ENCODE peak calls at places on chromosomes 13 and 19, in nine cellular contexts. One of them, this sample, is unnamed.
A peak's percentile ranks its signal among the peaks of the same experiment; 100 is the strongest.

GRCh38 chr19:58364127-58364526 is 1.6 kb upstream of the ZNF497 start:
- DNase-seq in brain microvascular endothelial cell: no peak
- DNase-seq in keratinocyte: no peak
- DNase-seq in effector CD4-positive, alpha-beta T cell: no peak
- DNase-seq in CD8-positive, alpha-beta T cell: no peak
- DNase-seq in activated CD4-positive, CD25-positive, alpha-beta regulatory T cell treated with anti-CD3 and anti-CD28 coated beads, Interleukin-2, amount 50 U/mL, for 16 hours: no peak
- DNase-seq in H9: no peak
- DNase-seq in NCI-H2081: no peak
- DNase-seq in stimulated activated naive B cell treated with anti-CD40 and anti-IgM and Interleukin-4, amounts not matched to agents 10 μg/mL and 1 μg/mL and 100 μg/mL, for 72 hours: no peak
- DNase-seq in this sample: no peak

GRCh38 chr13:97386832-97387486 is 47.0 kb upstream of the RAP2A start:
- DNase-seq in brain microvascular endothelial cell: no peak
- DNase-seq in keratinocyte: no peak
- DNase-seq in effector CD4-positive, alpha-beta T cell: no peak
- DNase-seq in CD8-positive, alpha-beta T cell: peak; percentile 10
- DNase-seq in activated CD4-positive, CD25-positive, alpha-beta regulatory T cell treated with anti-CD3 and anti-CD28 coated beads, Interleukin-2, amount 50 U/mL, for 16 hours: no peak
- DNase-seq in H9: no peak
- DNase-seq in NCI-H2081: no peak
- DNase-seq in stimulated activated naive B cell treated with anti-CD40 and anti-IgM and Interleukin-4, amounts not matched to agents 10 μg/mL and 1 μg/mL and 100 μg/mL, for 72 hours: no peak
- DNase-seq in this sample: no peak

GRCh38 chr13:46846736-46847135 is 49.8 kb upstream of the ESD start:
- DNase-seq in brain microvascular endothelial cell: no peak
- DNase-seq in keratinocyte: no peak
- DNase-seq in effector CD4-positive, alpha-beta T cell: no peak
- DNase-seq in CD8-positive, alpha-beta T cell: no peak
- DNase-seq in activated CD4-positive, CD25-positive, alpha-beta regulatory T cell treated with anti-CD3 and anti-CD28 coated beads, Interleukin-2, amount 50 U/mL, for 16 hours: no peak
- DNase-seq in H9: no peak
- DNase-seq in NCI-H2081: no peak
- DNase-seq in stimulated activated naive B cell treated with anti-CD40 and anti-IgM and Interleukin-4, amounts not matched to agents 10 μg/mL and 1 μg/mL and 100 μg/mL, for 72 hours: no peak
- DNase-seq in this sample: no peak

GRCh38 chr19:52336976-52337375 is 933 bp downstream of the ZNF610 start:
- DNase-seq in brain microvascular endothelial cell: no peak
- DNase-seq in keratinocyte: no peak
- DNase-seq in effector CD4-positive, alpha-beta T cell: no peak
- DNase-seq in CD8-positive, alpha-beta T cell: no peak
- DNase-seq in activated CD4-positive, CD25-positive, alpha-beta regulatory T cell treated with anti-CD3 and anti-CD28 coated beads, Interleukin-2, amount 50 U/mL, for 16 hours: no peak
- DNase-seq in H9: no peak
- DNase-seq in NCI-H2081: no peak
- DNase-seq in stimulated activated naive B cell treated with anti-CD40 and anti-IgM and Interleukin-4, amounts not matched to agents 10 μg/mL and 1 μg/mL and 100 μg/mL, for 72 hours: no peak
- DNase-seq in this sample: peak; percentile 19

GRCh38 chr13:19720039-19720438 is 62.7 kb downstream of the PSPC1 start:
- DNase-seq in brain microvascular endothelial cell: no peak
- DNase-seq in keratinocyte: no peak
- DNase-seq in effector CD4-positive, alpha-beta T cell: no peak
- DNase-seq in CD8-positive, alpha-beta T cell: no peak
- DNase-seq in activated CD4-positive, CD25-positive, alpha-beta regulatory T cell treated with anti-CD3 and anti-CD28 coated beads, Interleukin-2, amount 50 U/mL, for 16 hours: no peak
- DNase-seq in H9: no peak
- DNase-seq in NCI-H2081: no peak
- DNase-seq in stimulated activated naive B cell treated with anti-CD40 and anti-IgM and Interleukin-4, amounts not matched to agents 10 μg/mL and 1 μg/mL and 100 μg/mL, for 72 hours: no peak
- DNase-seq in this sample: no peak

GRCh38 chr13:26400545-26400944 is 146.6 kb downstream of the CDK8 start:
- DNase-seq in brain microvascular endothelial cell: no peak
- DNase-seq in keratinocyte: no peak
- DNase-seq in effector CD4-positive, alpha-beta T cell: no peak
- DNase-seq in CD8-positive, alpha-beta T cell: no peak
- DNase-seq in activated CD4-positive, CD25-positive, alpha-beta regulatory T cell treated with anti-CD3 and anti-CD28 coated beads, Interleukin-2, amount 50 U/mL, for 16 hours: no peak
- DNase-seq in H9: no peak
- DNase-seq in NCI-H2081: no peak
- DNase-seq in stimulated activated naive B cell treated with anti-CD40 and anti-IgM and Interleukin-4, amounts not matched to agents 10 μg/mL and 1 μg/mL and 100 μg/mL, for 72 hours: no peak
- DNase-seq in this sample: no peak

GRCh38 chr13:98507060-98507797 is 69.7 kb downstream of the STK24 start:
- DNase-seq in brain microvascular endothelial cell: peak; percentile 29
- DNase-seq in keratinocyte: peak; percentile 25
- DNase-seq in effector CD4-positive, alpha-beta T cell: no peak
- DNase-seq in CD8-positive, alpha-beta T cell: no peak
- DNase-seq in activated CD4-positive, CD25-positive, alpha-beta regulatory T cell treated with anti-CD3 and anti-CD28 coated beads, Interleukin-2, amount 50 U/mL, for 16 hours: no peak
- DNase-seq in H9: no peak
- DNase-seq in NCI-H2081: peak; percentile 58
- DNase-seq in stimulated activated naive B cell treated with anti-CD40 and anti-IgM and Interleukin-4, amounts not matched to agents 10 μg/mL and 1 μg/mL and 100 μg/mL, for 72 hours: no peak
- DNase-seq in this sample: peak; percentile 73

GRCh38 chr19:18429717-18430416 is 8.1 kb downstream of the ISYNA1 start:
- DNase-seq in brain microvascular endothelial cell: no peak
- DNase-seq in keratinocyte: no peak
- DNase-seq in effector CD4-positive, alpha-beta T cell: no peak
- DNase-seq in CD8-positive, alpha-beta T cell: peak; percentile 17
- DNase-seq in activated CD4-positive, CD25-positive, alpha-beta regulatory T cell treated with anti-CD3 and anti-CD28 coated beads, Interleukin-2, amount 50 U/mL, for 16 hours: no peak
- DNase-seq in H9: no peak
- DNase-seq in NCI-H2081: no peak
- DNase-seq in stimulated activated naive B cell treated with anti-CD40 and anti-IgM and Interleukin-4, amounts not matched to agents 10 μg/mL and 1 μg/mL and 100 μg/mL, for 72 hours: no peak
- DNase-seq in this sample: no peak

GRCh38 chr13:45994752-45995151 is 57.8 kb downstream of the ZC3H13 start:
- DNase-seq in brain microvascular endothelial cell: no peak
- DNase-seq in keratinocyte: no peak
- DNase-seq in effector CD4-positive, alpha-beta T cell: no peak
- DNase-seq in CD8-positive, alpha-beta T cell: no peak
- DNase-seq in activated CD4-positive, CD25-positive, alpha-beta regulatory T cell treated with anti-CD3 and anti-CD28 coated beads, Interleukin-2, amount 50 U/mL, for 16 hours: no peak
- DNase-seq in H9: no peak
- DNase-seq in NCI-H2081: no peak
- DNase-seq in stimulated activated naive B cell treated with anti-CD40 and anti-IgM and Interleukin-4, amounts not matched to agents 10 μg/mL and 1 μg/mL and 100 μg/mL, for 72 hours: no peak
- DNase-seq in this sample: no peak

GRCh38 chr13:45490068-45490467 is 25.3 kb downstream of the COG3 start:
- DNase-seq in brain microvascular endothelial cell: no peak
- DNase-seq in keratinocyte: no peak
- DNase-seq in effector CD4-positive, alpha-beta T cell: no peak
- DNase-seq in CD8-positive, alpha-beta T cell: peak; percentile 19
- DNase-seq in activated CD4-positive, CD25-positive, alpha-beta regulatory T cell treated with anti-CD3 and anti-CD28 coated beads, Interleukin-2, amount 50 U/mL, for 16 hours: no peak
- DNase-seq in H9: no peak
- DNase-seq in NCI-H2081: no peak
- DNase-seq in stimulated activated naive B cell treated with anti-CD40 and anti-IgM and Interleukin-4, amounts not matched to agents 10 μg/mL and 1 μg/mL and 100 μg/mL, for 72 hours: no peak
- DNase-seq in this sample: no peak

GRCh38 chr19:19443902-19444693 is 38.6 kb downstream of the GATAD2A start:
- DNase-seq in brain microvascular endothelial cell: no peak
- DNase-seq in keratinocyte: no peak
- DNase-seq in effector CD4-positive, alpha-beta T cell: no peak
- DNase-seq in CD8-positive, alpha-beta T cell: no peak
- DNase-seq in activated CD4-positive, CD25-positive, alpha-beta regulatory T cell treated with anti-CD3 and anti-CD28 coated beads, Interleukin-2, amount 50 U/mL, for 16 hours: no peak
- DNase-seq in H9: no peak
- DNase-seq in NCI-H2081: no peak
- DNase-seq in stimulated activated naive B cell treated with anti-CD40 and anti-IgM and Interleukin-4, amounts not matched to agents 10 μg/mL and 1 μg/mL and 100 μg/mL, for 72 hours: no peak
- DNase-seq in this sample: no peak

GRCh38 chr19:29804493-29804892 is 7.3 kb upstream of the CCNE1 start:
- DNase-seq in brain microvascular endothelial cell: no peak
- DNase-seq in keratinocyte: no peak
- DNase-seq in effector CD4-positive, alpha-beta T cell: no peak
- DNase-seq in CD8-positive, alpha-beta T cell: no peak
- DNase-seq in activated CD4-positive, CD25-positive, alpha-beta regulatory T cell treated with anti-CD3 and anti-CD28 coated beads, Interleukin-2, amount 50 U/mL, for 16 hours: no peak
- DNase-seq in H9: no peak
- DNase-seq in NCI-H2081: no peak
- DNase-seq in stimulated activated naive B cell treated with anti-CD40 and anti-IgM and Interleukin-4, amounts not matched to agents 10 μg/mL and 1 μg/mL and 100 μg/mL, for 72 hours: no peak
- DNase-seq in this sample: no peak

GRCh38 chr13:36174923-36175322 is 39.4 kb downstream of the SOHLH2 start:
- DNase-seq in brain microvascular endothelial cell: no peak
- DNase-seq in keratinocyte: no peak
- DNase-seq in effector CD4-positive, alpha-beta T cell: no peak
- DNase-seq in CD8-positive, alpha-beta T cell: no peak
- DNase-seq in activated CD4-positive, CD25-positive, alpha-beta regulatory T cell treated with anti-CD3 and anti-CD28 coated beads, Interleukin-2, amount 50 U/mL, for 16 hours: no peak
- DNase-seq in H9: no peak
- DNase-seq in NCI-H2081: no peak
- DNase-seq in stimulated activated naive B cell treated with anti-CD40 and anti-IgM and Interleukin-4, amounts not matched to agents 10 μg/mL and 1 μg/mL and 100 μg/mL, for 72 hours: no peak
- DNase-seq in this sample: no peak

GRCh38 chr13:60433505-60433904 is 36.5 kb downstream of the TDRD3 start:
- DNase-seq in brain microvascular endothelial cell: no peak
- DNase-seq in keratinocyte: no peak
- DNase-seq in effector CD4-positive, alpha-beta T cell: no peak
- DNase-seq in CD8-positive, alpha-beta T cell: no peak
- DNase-seq in activated CD4-positive, CD25-positive, alpha-beta regulatory T cell treated with anti-CD3 and anti-CD28 coated beads, Interleukin-2, amount 50 U/mL, for 16 hours: no peak
- DNase-seq in H9: no peak
- DNase-seq in NCI-H2081: no peak
- DNase-seq in stimulated activated naive B cell treated with anti-CD40 and anti-IgM and Interleukin-4, amounts not matched to agents 10 μg/mL and 1 μg/mL and 100 μg/mL, for 72 hours: no peak
- DNase-seq in this sample: no peak

GRCh38 chr13:109790951-109791605 is 4.7 kb upstream of the IRS2 start:
- DNase-seq in brain microvascular endothelial cell: peak; percentile 35
- DNase-seq in keratinocyte: no peak
- DNase-seq in effector CD4-positive, alpha-beta T cell: peak; percentile 22
- DNase-seq in CD8-positive, alpha-beta T cell: peak; percentile 39
- DNase-seq in activated CD4-positive, CD25-positive, alpha-beta regulatory T cell treated with anti-CD3 and anti-CD28 coated beads, Interleukin-2, amount 50 U/mL, for 16 hours: no peak
- DNase-seq in H9: peak; percentile 40
- DNase-seq in NCI-H2081: no peak
- DNase-seq in stimulated activated naive B cell treated with anti-CD40 and anti-IgM and Interleukin-4, amounts not matched to agents 10 μg/mL and 1 μg/mL and 100 μg/mL, for 72 hours: no peak
- DNase-seq in this sample: peak; percentile 20

GRCh38 chr13:66424417-66424816 is 805.7 kb downstream of the PCDH9 start:
- DNase-seq in brain microvascular endothelial cell: no peak
- DNase-seq in keratinocyte: no peak
- DNase-seq in effector CD4-positive, alpha-beta T cell: no peak
- DNase-seq in CD8-positive, alpha-beta T cell: no peak
- DNase-seq in activated CD4-positive, CD25-positive, alpha-beta regulatory T cell treated with anti-CD3 and anti-CD28 coated beads, Interleukin-2, amount 50 U/mL, for 16 hours: no peak
- DNase-seq in H9: no peak
- DNase-seq in NCI-H2081: no peak
- DNase-seq in stimulated activated naive B cell treated with anti-CD40 and anti-IgM and Interleukin-4, amounts not matched to agents 10 μg/mL and 1 μg/mL and 100 μg/mL, for 72 hours: no peak
- DNase-seq in this sample: no peak

This sample was measured in Daoy.